ENCODE peak calls at places on chromosomes 4 and X, in seven cellular contexts. One of them, this sample, is unnamed.

GRCh38 chrX:54452920-54453319 is 12.7 kb downstream of the TSR2 start:
- DNase-seq in WTC11: peak
- DNase-seq in HCT116: no peak
- DNase-seq in H1: no peak
- DNase-seq in K562: peak
- DNase-seq in HepG2: peak
- DNase-seq in GM12878: no peak
- DNase-seq in this sample: peak

GRCh38 chr4:90442619-90443018 is 315.4 kb downstream of the CCSER1 start:
- DNase-seq in WTC11: no peak
- DNase-seq in HCT116: no peak
- DNase-seq in H1: no peak
- DNase-seq in K562: no peak
- DNase-seq in HepG2: no peak
- DNase-seq in GM12878: no peak
- DNase-seq in this sample: no peak

GRCh38 chrX:56233100-56233499 is 944 bp downstream of the KLF8 start:
- DNase-seq in WTC11: no peak
- DNase-seq in HCT116: no peak
- DNase-seq in H1: no peak
- DNase-seq in K562: no peak
- DNase-seq in HepG2: no peak
- DNase-seq in GM12878: no peak
- DNase-seq in this sample: no peak

GRCh38 chr4:74794341-74794801 is at the start of gene BTC:
- DNase-seq in WTC11: peak
- DNase-seq in HCT116: peak
- DNase-seq in H1: no peak
- DNase-seq in K562: no peak
- DNase-seq in HepG2: peak
- DNase-seq in GM12878: no peak
- DNase-seq in this sample: no peak

GRCh38 chr4:108094923-108095482 is 73.7 kb downstream of the LEF1 start:
- DNase-seq in WTC11: no peak
- DNase-seq in HCT116: no peak
- DNase-seq in H1: no peak
- DNase-seq in K562: peak
- DNase-seq in HepG2: no peak
- DNase-seq in GM12878: no peak
- DNase-seq in this sample: no peak

GRCh38 chrX:31570658-31571057 is 498.8 kb upstream of the FTHL17 start:
- DNase-seq in WTC11: no peak
- DNase-seq in HCT116: no peak
- DNase-seq in H1: no peak
- DNase-seq in K562: no peak
- DNase-seq in HepG2: no peak
- DNase-seq in GM12878: no peak
- DNase-seq in this sample: no peak

GRCh38 chr4:121827851-121828250 is 4.2 kb upstream of the CCNA2 start:
- DNase-seq in WTC11: no peak
- DNase-seq in HCT116: no peak
- DNase-seq in H1: no peak
- DNase-seq in K562: no peak
- DNase-seq in HepG2: no peak
- DNase-seq in GM12878: no peak
- DNase-seq in this sample: no peak

GRCh38 chrX:136636121-136636520 is 11.8 kb upstream of the CD40LG start:
- DNase-seq in WTC11: peak
- DNase-seq in HCT116: no peak
- DNase-seq in H1: no peak
- DNase-seq in K562: no peak
- DNase-seq in HepG2: no peak
- DNase-seq in GM12878: no peak
- DNase-seq in this sample: no peak

GRCh38 chr4:7427326-7428260 is 7.1 kb downstream of the PSAPL1 start:
- DNase-seq in WTC11: peak
- DNase-seq in HCT116: no peak
- DNase-seq in H1: no peak
- DNase-seq in K562: no peak
- DNase-seq in HepG2: no peak
- DNase-seq in GM12878: no peak
- DNase-seq in this sample: no peak
- TF ChIP-seq SP1 in WTC11: no peak
- TF ChIP-seq SP1 in HCT116: no peak
- TF ChIP-seq SP1 in H1: no peak
- TF ChIP-seq SP1 in K562: no peak
- TF ChIP-seq SP1 in HepG2: no peak
- TF ChIP-seq SP1 in GM12878: no peak
- TF ChIP-seq SP1 in this sample: no peak

DNA sequence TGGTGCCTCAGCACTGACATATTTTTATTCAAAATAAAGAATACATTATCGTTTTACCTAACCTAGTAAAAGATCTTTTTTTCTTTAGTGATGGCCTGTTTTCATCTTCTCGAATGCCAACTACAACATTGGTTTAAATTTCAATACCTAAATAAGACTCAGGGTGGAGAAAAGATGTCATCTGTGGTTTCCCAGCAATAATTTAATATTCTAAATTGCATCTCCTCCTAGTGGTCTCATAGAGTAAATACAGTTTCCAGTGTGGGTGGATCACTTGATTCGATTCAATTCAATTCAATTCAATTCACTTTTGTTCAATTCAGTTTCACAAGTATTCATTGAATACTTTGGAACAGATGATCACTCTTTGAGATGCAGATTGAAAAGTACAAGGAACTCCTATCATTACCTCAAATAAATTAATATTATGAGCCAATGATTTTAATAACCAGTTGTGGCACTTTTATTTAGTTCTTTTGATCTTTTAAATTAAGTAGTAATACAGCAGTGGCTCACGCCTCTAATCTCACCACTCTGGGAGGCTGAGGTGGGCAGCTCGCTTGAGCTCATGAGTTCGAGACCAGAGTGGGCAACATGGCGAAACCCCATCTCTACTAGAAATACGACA is 427.2 kb downstream of the FAT4 start:
- DNase-seq in WTC11: no peak
- DNase-seq in HCT116: no peak
- DNase-seq in H1: no peak
- DNase-seq in K562: peak
- DNase-seq in HepG2: peak
- DNase-seq in GM12878: no peak
- DNase-seq in this sample: peak
- TF ChIP-seq SP1 in WTC11: no peak
- TF ChIP-seq SP1 in HCT116: no peak
- TF ChIP-seq SP1 in H1: no peak
- TF ChIP-seq SP1 in K562: no peak
- TF ChIP-seq SP1 in HepG2: no peak
- TF ChIP-seq SP1 in GM12878: no peak
- TF ChIP-seq SP1 in this sample: no peak

GRCh38 chr4:88791274-88791673 is 93.6 kb upstream of the NAP1L5 start:
- DNase-seq in WTC11: no peak
- DNase-seq in HCT116: peak
- DNase-seq in H1: no peak
- DNase-seq in K562: no peak
- DNase-seq in HepG2: peak
- DNase-seq in GM12878: no peak
- DNase-seq in this sample: no peak
- TF ChIP-seq SP1 in WTC11: no peak
- TF ChIP-seq SP1 in HCT116: no peak
- TF ChIP-seq SP1 in H1: no peak
- TF ChIP-seq SP1 in K562: no peak
- TF ChIP-seq SP1 in HepG2: no peak
- TF ChIP-seq SP1 in GM12878: no peak
- TF ChIP-seq SP1 in this sample: no peak

GRCh38 chr4:150348079-150348478 is 233.9 kb upstream of the MAB21L2 start:
- DNase-seq in WTC11: no peak
- DNase-seq in HCT116: peak
- DNase-seq in H1: no peak
- DNase-seq in K562: no peak
- DNase-seq in HepG2: no peak
- DNase-seq in GM12878: no peak
- DNase-seq in this sample: no peak
- TF ChIP-seq SP1 in WTC11: no peak
- TF ChIP-seq SP1 in HCT116: peak
- TF ChIP-seq SP1 in H1: no peak
- TF ChIP-seq SP1 in K562: no peak
- TF ChIP-seq SP1 in HepG2: no peak
- TF ChIP-seq SP1 in GM12878: no peak
- TF ChIP-seq SP1 in this sample: no peak

GRCh38 chrX:49878128-49878833 is 1.0 kb upstream of the USP27X start:
- DNase-seq in WTC11: no peak
- DNase-seq in HCT116: no peak
- DNase-seq in H1: no peak
- DNase-seq in K562: peak
- DNase-seq in HepG2: no peak
- DNase-seq in GM12878: no peak
- DNase-seq in this sample: no peak
- TF ChIP-seq SP1 in WTC11: no peak
- TF ChIP-seq SP1 in HCT116: no peak
- TF ChIP-seq SP1 in H1: no peak
- TF ChIP-seq SP1 in K562: no peak
- TF ChIP-seq SP1 in HepG2: no peak
- TF ChIP-seq SP1 in GM12878: no peak
- TF ChIP-seq SP1 in this sample: no peak

This sample was measured in HEK293T.